ENCODE peak calls at places on chromosomes 3 and 15, in four cellular contexts. One of them, this sample, is unnamed.
A peak's percentile ranks its signal among the peaks of the same experiment; 100 is the strongest.

GRCh38 chr3:112751564-112751963 is 95.1 kb downstream of the CD200R1L start:
- DNase-seq in tibial nerve: no peak
- DNase-seq in A673: no peak
- DNase-seq in fibroblast of pulmonary artery: no peak
- DNase-seq in this sample: no peak

GRCh38 chr15:32861741-32862140 is 143.9 kb downstream of the GREM1 start:
- DNase-seq in tibial nerve: no peak
- DNase-seq in A673: peak; percentile 48
- DNase-seq in fibroblast of pulmonary artery: no peak
- DNase-seq in this sample: no peak

GRCh38 chr15:58598829-58599210 is 150.7 kb downstream of the ADAM10 start:
- DNase-seq in tibial nerve: no peak
- DNase-seq in A673: no peak
- DNase-seq in fibroblast of pulmonary artery: no peak
- DNase-seq in this sample: no peak

GRCh38 chr3:11640009-11640673 is 3.6 kb downstream of the VGLL4 start:
- DNase-seq in tibial nerve: no peak
- DNase-seq in A673: no peak
- DNase-seq in fibroblast of pulmonary artery: no peak
- DNase-seq in this sample: no peak

GRCh38 chr3:4343258-4343657 is 40.1 kb downstream of the SETMAR start:
- DNase-seq in tibial nerve: no peak
- DNase-seq in A673: peak; percentile 11
- DNase-seq in fibroblast of pulmonary artery: no peak
- DNase-seq in this sample: no peak

GRCh38 chr3:31567036-31567435 is 34.3 kb downstream of the STT3B start:
- DNase-seq in tibial nerve: no peak
- DNase-seq in A673: peak; percentile 11
- DNase-seq in fibroblast of pulmonary artery: no peak
- DNase-seq in this sample: no peak

GRCh38 chr15:78438595-78439285 is 724 bp downstream of the IREB2 start:
- DNase-seq in tibial nerve: no peak
- DNase-seq in A673: peak; percentile 44
- DNase-seq in fibroblast of pulmonary artery: peak; percentile 19
- DNase-seq in this sample: no peak

GRCh38 chr15:89177116-89177515 is 44.3 kb downstream of the RLBP1 start:
- DNase-seq in tibial nerve: no peak
- DNase-seq in A673: no peak
- DNase-seq in fibroblast of pulmonary artery: no peak
- DNase-seq in this sample: no peak

GRCh38 chr3:183182732-183183610 is 20.4 kb upstream of the LAMP3 start:
- DNase-seq in tibial nerve: no peak
- DNase-seq in A673: no peak
- DNase-seq in fibroblast of pulmonary artery: no peak
- DNase-seq in this sample: no peak

GRCh38 chr15:57752426-57752825 is 45.9 kb downstream of the POLR2M start:
- DNase-seq in tibial nerve: no peak
- DNase-seq in A673: peak; percentile 13
- DNase-seq in fibroblast of pulmonary artery: peak; percentile 26
- DNase-seq in this sample: no peak

GRCh38 chr3:30751610-30752299 is 142.7 kb downstream of the GADL1 start:
- DNase-seq in tibial nerve: no peak
- DNase-seq in A673: peak; percentile 87
- DNase-seq in fibroblast of pulmonary artery: peak; percentile 67
- DNase-seq in this sample: no peak

GRCh38 chr3:187400756-187401155 is 32.6 kb downstream of the RTP4 start:
- DNase-seq in tibial nerve: no peak
- DNase-seq in A673: no peak
- DNase-seq in fibroblast of pulmonary artery: peak; percentile 6
- DNase-seq in this sample: no peak
- TF ChIP-seq CTCF in tibial nerve: no peak
- TF ChIP-seq CTCF in A673: no peak
- TF ChIP-seq CTCF in fibroblast of pulmonary artery: no peak
- TF ChIP-seq CTCF in this sample: no peak

GRCh38 chr3:96813820-96814580 is 394 bp upstream of the EPHA6 start:
- DNase-seq in tibial nerve: no peak
- DNase-seq in A673: peak; percentile 33
- DNase-seq in fibroblast of pulmonary artery: peak; percentile 44
- DNase-seq in this sample: no peak
- TF ChIP-seq CTCF in tibial nerve: peak; percentile 14
- TF ChIP-seq CTCF in A673: no peak
- TF ChIP-seq CTCF in fibroblast of pulmonary artery: peak; percentile 21
- TF ChIP-seq CTCF in this sample: no peak

GRCh38 chr15:42214600-42214999 is 6.5 kb upstream of the VPS39 start:
- DNase-seq in tibial nerve: no peak
- DNase-seq in A673: no peak
- DNase-seq in fibroblast of pulmonary artery: no peak
- DNase-seq in this sample: no peak

GRCh38 chr15:42213481-42213880 is 5.4 kb upstream of the VPS39 start:
- DNase-seq in tibial nerve: no peak
- DNase-seq in A673: no peak
- DNase-seq in fibroblast of pulmonary artery: no peak
- DNase-seq in this sample: no peak

GRCh38 chr15:42220216-42220615 is 12.1 kb upstream of the VPS39 start:
- DNase-seq in tibial nerve: no peak
- DNase-seq in A673: no peak
- DNase-seq in fibroblast of pulmonary artery: peak; percentile 26
- DNase-seq in this sample: no peak

GRCh38 chr15:42218953-42219596 is 11.0 kb upstream of the VPS39 start:
- DNase-seq in tibial nerve: no peak
- DNase-seq in A673: no peak
- DNase-seq in fibroblast of pulmonary artery: no peak
- DNase-seq in this sample: no peak

GRCh38 chr15:42215854-42216829 is 8.0 kb upstream of the VPS39 start:
- DNase-seq in tibial nerve: no peak
- DNase-seq in A673: peak; percentile 11
- DNase-seq in fibroblast of pulmonary artery: peak; percentile 23
- DNase-seq in this sample: no peak
- TF ChIP-seq CTCF in tibial nerve: no peak
- TF ChIP-seq CTCF in A673: peak; percentile 17
- TF ChIP-seq CTCF in fibroblast of pulmonary artery: peak; percentile 8
- TF ChIP-seq CTCF in this sample: no peak

DNA sequence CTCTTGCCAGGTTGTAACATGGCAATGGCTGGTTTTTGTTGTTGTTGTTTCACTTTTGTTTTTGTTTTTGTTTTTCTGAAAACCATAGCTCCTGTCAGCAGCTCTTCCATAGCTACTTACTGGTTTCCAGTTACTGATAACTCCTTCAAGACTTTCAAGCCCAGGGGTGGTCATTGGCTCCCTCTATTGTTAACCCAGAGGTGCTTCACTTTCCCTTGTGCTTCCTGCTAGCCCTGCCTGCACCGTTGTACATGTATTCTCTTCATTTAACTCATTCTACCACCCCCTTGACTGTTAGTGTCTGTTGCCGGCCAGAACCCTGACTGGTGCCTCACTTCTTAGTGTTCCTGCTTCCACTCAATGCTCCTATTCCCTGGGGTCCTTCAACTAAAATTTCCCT is 4.2 kb upstream of the TRAT1 start:
- DNase-seq in tibial nerve: no peak
- DNase-seq in A673: peak; percentile 75
- DNase-seq in fibroblast of pulmonary artery: peak; percentile 14
- DNase-seq in this sample: no peak
- TF ChIP-seq CTCF in tibial nerve: no peak
- TF ChIP-seq CTCF in A673: peak; percentile 71
- TF ChIP-seq CTCF in fibroblast of pulmonary artery: peak; percentile 23
- TF ChIP-seq CTCF in this sample: no peak

GRCh38 chr15:98120561-98120960 is 160.1 kb downstream of the ARRDC4 start:
- DNase-seq in tibial nerve: no peak
- DNase-seq in A673: no peak
- DNase-seq in fibroblast of pulmonary artery: no peak
- DNase-seq in this sample: no peak
- TF ChIP-seq CTCF in tibial nerve: no peak
- TF ChIP-seq CTCF in A673: no peak
- TF ChIP-seq CTCF in fibroblast of pulmonary artery: no peak
- TF ChIP-seq CTCF in this sample: no peak

GRCh38 chr3:141368925-141369794 is 856 bp downstream of the ZBTB38 start:
- DNase-seq in tibial nerve: no peak
- DNase-seq in A673: no peak
- DNase-seq in fibroblast of pulmonary artery: peak; percentile 89
- DNase-seq in this sample: no peak

GRCh38 chr3:141367038-141367730 is 1.1 kb upstream of the ZBTB38 start:
- DNase-seq in tibial nerve: no peak
- DNase-seq in A673: no peak
- DNase-seq in fibroblast of pulmonary artery: peak; percentile 100
- DNase-seq in this sample: no peak

GRCh38 chr3:141365206-141365605 is 3.1 kb upstream of the ZBTB38 start:
- DNase-seq in tibial nerve: no peak
- DNase-seq in A673: no peak
- DNase-seq in fibroblast of pulmonary artery: no peak
- DNase-seq in this sample: no peak

GRCh38 chr3:141368062-141368924 is at the start of gene ZBTB38:
- DNase-seq in tibial nerve: peak; percentile 85
- DNase-seq in A673: peak; percentile 21
- DNase-seq in fibroblast of pulmonary artery: peak; percentile 98
- DNase-seq in this sample: peak; percentile 31

GRCh38 chr3:141366285-141367037 is 1.8 kb upstream of the ZBTB38 start:
- DNase-seq in tibial nerve: peak; percentile 30
- DNase-seq in A673: no peak
- DNase-seq in fibroblast of pulmonary artery: peak; percentile 96
- DNase-seq in this sample: no peak
- TF ChIP-seq CTCF in tibial nerve: no peak
- TF ChIP-seq CTCF in A673: no peak
- TF ChIP-seq CTCF in fibroblast of pulmonary artery: peak; percentile 5
- TF ChIP-seq CTCF in this sample: no peak

DNA sequence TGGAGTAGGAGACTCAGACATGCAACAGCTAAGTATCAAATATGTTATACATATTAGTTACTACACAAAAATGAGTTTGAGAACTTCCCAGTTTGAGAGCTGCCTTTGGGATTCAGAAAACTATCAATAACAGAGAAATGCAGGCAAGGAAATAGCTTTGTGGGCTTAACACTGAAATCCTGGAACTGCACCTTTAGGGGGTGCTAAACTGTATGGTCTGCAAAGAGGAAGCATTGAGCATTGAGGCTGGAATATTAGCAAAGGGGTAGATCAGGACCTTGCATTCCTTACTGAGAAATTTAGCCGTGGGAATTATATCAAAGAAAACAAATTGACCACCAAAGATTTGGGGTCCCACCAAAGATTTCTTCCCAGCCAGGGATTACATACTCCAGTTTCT is 580.0 kb downstream of the ZNF385D start:
- DNase-seq in tibial nerve: no peak
- DNase-seq in A673: no peak
- DNase-seq in fibroblast of pulmonary artery: peak; percentile 50
- DNase-seq in this sample: no peak
- TF ChIP-seq CTCF in tibial nerve: peak; percentile 25
- TF ChIP-seq CTCF in A673: peak; percentile 20
- TF ChIP-seq CTCF in fibroblast of pulmonary artery: peak; percentile 73
- TF ChIP-seq CTCF in this sample: no peak

DNA sequence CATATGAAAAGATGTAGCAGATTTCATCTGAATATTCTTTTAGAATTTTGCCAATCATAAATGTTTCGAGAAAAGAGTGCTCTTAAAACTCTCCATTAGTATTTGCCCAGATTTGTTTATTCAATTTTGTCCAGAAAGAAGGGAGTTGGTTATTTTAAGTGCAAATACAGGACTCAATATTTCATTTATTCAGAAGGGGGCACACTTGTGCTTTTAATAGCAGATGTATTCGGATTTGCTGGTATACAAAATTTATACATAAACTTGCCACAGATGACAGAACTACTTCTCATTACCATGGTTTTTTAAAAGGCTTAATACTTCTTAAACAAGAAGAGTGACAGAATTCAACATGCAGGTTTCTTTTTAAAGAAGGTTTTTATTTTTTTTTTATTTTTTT is 69.8 kb upstream of the GRM7 start:
- DNase-seq in tibial nerve: no peak
- DNase-seq in A673: peak; percentile 5
- DNase-seq in fibroblast of pulmonary artery: peak; percentile 17
- DNase-seq in this sample: no peak
- TF ChIP-seq CTCF in tibial nerve: no peak
- TF ChIP-seq CTCF in A673: peak; percentile 24
- TF ChIP-seq CTCF in fibroblast of pulmonary artery: peak; percentile 5
- TF ChIP-seq CTCF in this sample: no peak

GRCh38 chr3:168624195-168624594 is 528.5 kb upstream of the GOLIM4 start:
- DNase-seq in tibial nerve: no peak
- DNase-seq in A673: no peak
- DNase-seq in fibroblast of pulmonary artery: no peak
- DNase-seq in this sample: no peak

GRCh38 chr3:168616901-168617300 is 521.2 kb upstream of the GOLIM4 start:
- DNase-seq in tibial nerve: no peak
- DNase-seq in A673: no peak
- DNase-seq in fibroblast of pulmonary artery: no peak
- DNase-seq in this sample: no peak

GRCh38 chr3:168618827-168619226 is 523.1 kb upstream of the GOLIM4 start:
- DNase-seq in tibial nerve: no peak
- DNase-seq in A673: no peak
- DNase-seq in fibroblast of pulmonary artery: no peak
- DNase-seq in this sample: no peak

GRCh38 chr3:168622795-168623194 is 527.1 kb upstream of the GOLIM4 start:
- DNase-seq in tibial nerve: no peak
- DNase-seq in A673: no peak
- DNase-seq in fibroblast of pulmonary artery: no peak
- DNase-seq in this sample: no peak

DNA sequence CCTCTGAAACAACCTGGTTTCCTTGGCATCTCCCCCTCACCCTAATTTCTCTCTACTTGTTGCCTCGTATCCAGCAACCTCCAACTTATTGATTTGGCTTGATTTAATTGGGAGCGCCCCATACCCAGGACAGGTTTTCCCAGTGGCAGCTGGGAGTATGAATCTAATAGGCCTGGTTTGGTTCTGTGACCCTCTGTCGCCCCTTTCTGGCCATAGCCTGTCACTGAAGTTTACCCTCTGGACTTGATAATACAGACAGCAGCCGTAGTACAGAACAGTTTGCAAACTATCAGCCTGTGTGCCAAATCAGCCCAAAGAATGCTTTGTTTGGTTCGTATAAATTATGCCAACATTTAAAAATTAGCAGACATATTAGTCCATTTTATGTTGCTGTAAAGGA is 525.1 kb upstream of the GOLIM4 start:
- DNase-seq in tibial nerve: no peak
- DNase-seq in A673: peak; percentile 45
- DNase-seq in fibroblast of pulmonary artery: peak; percentile 28
- DNase-seq in this sample: no peak
- TF ChIP-seq CTCF in tibial nerve: peak; percentile 19
- TF ChIP-seq CTCF in A673: peak; percentile 60
- TF ChIP-seq CTCF in fibroblast of pulmonary artery: peak; percentile 40
- TF ChIP-seq CTCF in this sample: no peak

DNA sequence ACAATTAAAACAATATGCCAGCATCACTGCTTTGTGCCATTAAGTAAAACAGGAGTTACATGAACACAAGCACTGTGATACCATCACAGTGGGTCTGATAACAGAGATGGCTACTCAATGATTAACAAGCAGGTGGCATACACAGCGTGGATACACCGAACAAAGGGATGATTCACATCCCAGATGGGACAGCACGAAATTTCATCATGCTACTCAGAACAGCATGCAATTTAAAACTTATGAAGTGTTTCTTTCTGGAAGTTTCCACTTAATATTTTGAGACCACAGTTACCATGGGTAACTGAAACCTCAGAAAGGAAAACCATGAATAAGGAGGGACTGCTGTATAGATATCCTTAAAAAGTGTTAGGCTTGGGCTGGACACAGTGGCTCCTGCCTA is 44.5 kb downstream of the SLC24A1 start:
- DNase-seq in tibial nerve: no peak
- DNase-seq in A673: no peak
- DNase-seq in fibroblast of pulmonary artery: peak; percentile 71
- DNase-seq in this sample: no peak
- TF ChIP-seq CTCF in tibial nerve: no peak
- TF ChIP-seq CTCF in A673: no peak
- TF ChIP-seq CTCF in fibroblast of pulmonary artery: no peak
- TF ChIP-seq CTCF in this sample: no peak